ENCODE peak calls at places on chromosomes 3 and 15, in four cellular contexts. R is cardiac muscle cell, I is cardiac septum, Z is adrenal gland. A is an unnamed sample.

GRCh38 chr15:69337133-69337532 is 38.4 kb downstream of the PAQR5 start:
- DNase-seq in R (no peak), I (no peak), Z (no peak), A (no peak)

GRCh38 chr15:72722071-72722696 is 36.2 kb downstream of the BBS4 start:
- DNase-seq in R (peak; percentile 81), I (no peak), Z (peak; percentile 59), A (peak; percentile 3)

GRCh38 chr15:67832031-67832551 is 6.8 kb downstream of the SKOR1 start:
- DNase-seq in R (no peak), I (no peak), Z (no peak), A (no peak)

GRCh38 chr3:55893045-55893664 is 406.0 kb upstream of the WNT5A start:
- DNase-seq in R (no peak), I (no peak), Z (no peak), A (no peak)

GRCh38 chr3:147930417-147930816 is 521.3 kb downstream of the ZIC1 start:
- DNase-seq in R (no peak), I (no peak), Z (no peak), A (no peak)

GRCh38 chr3:52524752-52525661 is 8.7 kb downstream of the NT5DC2 start:
- DNase-seq in R (no peak), I (peak; percentile 86), Z (peak; percentile 61), A (no peak)

GRCh38 chr3:147298511-147298982 is 107.8 kb downstream of the ZIC4 start:
- DNase-seq in R (no peak), I (no peak), Z (no peak), A (no peak)

GRCh38 chr15:83955806-83956265 is 279.7 kb upstream of the GOLGA6L4 start:
- DNase-seq in R (no peak), I (no peak), Z (no peak), A (no peak)

GRCh38 chr15:34757262-34757661 is 2.5 kb upstream of the GJD2 start:
- DNase-seq in R (no peak), I (no peak), Z (no peak), A (no peak)

GRCh38 chr3:55198554-55198953 is 270.7 kb upstream of the LRTM1 start:
- DNase-seq in R (no peak), I (no peak), Z (no peak), A (no peak)

GRCh38 chr3:11452988-11453847 is 181.0 kb downstream of the ATG7 start:
- DNase-seq in R (no peak), I (no peak), Z (no peak), A (no peak)

GRCh38 chr3:136161516-136161915 is 34.6 kb downstream of the MSL2 start:
- DNase-seq in R (no peak), I (no peak), Z (no peak), A (no peak)

GRCh38 chr3:149967067-149967685 is 3.5 kb downstream of the PFN2 start:
- DNase-seq in R (peak; percentile 37), I (no peak), Z (no peak), A (peak; percentile 50)

GRCh38 chr3:133930341-133930933 is 34.8 kb upstream of the RAB6B start:
- DNase-seq in R (peak; percentile 75), I (no peak), Z (no peak), A (peak; percentile 58)

GRCh38 chr15:28024889-28025250 is 74.2 kb downstream of the OCA2 start:
- DNase-seq in R (no peak), I (no peak), Z (no peak), A (no peak)

GRCh38 chr3:177448987-177449975 is 252.0 kb upstream of the TBL1XR1 start:
- DNase-seq in R (no peak), I (no peak), Z (no peak), A (no peak)

GRCh38 chr3:43855674-43856299 is 165.0 kb downstream of the ABHD5 start:
- DNase-seq in R (peak; percentile 71), I (no peak), Z (peak; percentile 75), A (peak; percentile 40)

GRCh38 chr15:65867244-65867643 is 2.0 kb upstream of the RAB11A start:
- DNase-seq in R (no peak), I (no peak), Z (no peak), A (no peak)

GRCh38 chr3:129662230-129662629 is 55.8 kb upstream of the PLXND1 start:
- DNase-seq in R (no peak), I (no peak), Z (no peak), A (no peak)

GRCh38 chr3:27467545-27467944 is 16.6 kb downstream of the SLC4A7 start:
- DNase-seq in R (peak; percentile 2), I (no peak), Z (no peak), A (peak; percentile 14)

GRCh38 chr15:95105229-95105628 is 873.9 kb downstream of the MCTP2 start:
- DNase-seq in R (no peak), I (no peak), Z (no peak), A (no peak)

GRCh38 chr3:147616998-147617619 is 207.9 kb downstream of the ZIC1 start:
- DNase-seq in R (peak; percentile 70), I (no peak), Z (no peak), A (peak; percentile 1)

GRCh38 chr3:125684199-125684598 is 88.9 kb upstream of the OSBPL11 start:
- DNase-seq in R (peak; percentile 71), I (no peak), Z (peak; percentile 33), A (no peak)

GRCh38 chr15:63050737-63051700 is 8.5 kb downstream of the TPM1 start:
- DNase-seq in R (no peak), I (no peak), Z (no peak), A (peak; percentile 5)

GRCh38 chr15:27408428-27408827 is 437.4 kb downstream of the GABRG3 start:
- DNase-seq in R (no peak), I (no peak), Z (no peak), A (no peak)

GRCh38 chr3:83514130-83514914 is 1444.5 kb upstream of the CADM2 start:
- DNase-seq in R (no peak), I (no peak), Z (no peak), A (no peak)

GRCh38 chr3:192651854-192652510 is 75.4 kb downstream of the FGF12 start:
- DNase-seq in R (no peak), I (no peak), Z (no peak), A (no peak)

A was measured in NCI-H1092 treated with DMSO at 0.1 percent for 48 hours.